ENCODE peak calls at places on chromosomes 12 and 14, in ten cellular contexts. U is WTC11, D is fibroblast of lung, C is tibial artery, F is fibroblast of pulmonary artery, Y is psoas muscle, S is fibroblast of mammary gland, N is astrocyte, I is omental fat pad, A is cardiac fibroblast. H is an unnamed sample.

GRCh38 chr12:53128780-53129747 is 25.8 kb downstream of the SOAT2 start:
- DNase-seq in D (no peak), Y (no peak), S (no peak), N (no peak), F (no peak), A (no peak), C (no peak), I (no peak), U (no peak), H (no peak)

GRCh38 chr14:64673329-64673728 is 30.9 kb upstream of the PLEKHG3 start:
- DNase-seq in F (no peak), I (no peak), Y (no peak), S (no peak), D (no peak), C (no peak), U (no peak), N (no peak), A (no peak), H (no peak)

GRCh38 chr12:123005081-123005626 is 24.7 kb downstream of the ARL6IP4 start:
- DNase-seq in C (no peak), A (no peak), I (no peak), D (no peak), F (no peak), U (no peak), N (no peak), Y (peak), S (no peak), H (peak)

GRCh38 chr12:80373666-80374065 is 70.4 kb upstream of the PTPRQ start:
- DNase-seq in U (no peak), I (no peak), A (no peak), D (no peak), N (no peak), F (no peak), C (no peak), Y (no peak), S (no peak), H (no peak)

GRCh38 chr12:125193798-125194562 is 128.7 kb downstream of the AACS start:
- DNase-seq in I (no peak), C (no peak), N (peak), Y (no peak), S (peak), D (no peak), F (no peak), U (peak), A (peak), H (no peak)

GRCh38 chr12:27610380-27610779 is 85.9 kb upstream of the REP15 start:
- DNase-seq in S (peak), C (no peak), U (no peak), F (peak), I (no peak), A (peak), D (peak), N (peak), Y (no peak), H (no peak)

GRCh38 chr14:69002069-69002468 is 23.0 kb upstream of the ACTN1 start:
- DNase-seq in C (no peak), F (peak), Y (no peak), I (no peak), D (no peak), A (peak), S (peak), U (peak), N (no peak), H (no peak)

GRCh38 chr14:30573203-30573814 is 14.4 kb downstream of the G2E3 start:
- DNase-seq in I (no peak), N (peak), S (peak), D (peak), A (peak), Y (no peak), C (no peak), U (no peak), F (peak), H (no peak)

GRCh38 chr14:93317836-93318807 is 14.7 kb downstream of the BTBD7 start:
- DNase-seq in F (peak), I (no peak), C (no peak), S (peak), N (peak), A (peak), U (no peak), D (peak), Y (no peak), H (no peak)

GRCh38 chr12:106416273-106416672 is 58.7 kb downstream of the POLR3B start:
- DNase-seq in N (peak), C (no peak), D (no peak), Y (no peak), U (no peak), I (no peak), A (peak), S (no peak), F (peak), H (no peak)

GRCh38 chr12:53381739-53382630 is 2.0 kb downstream of the SP1 start:
- DNase-seq in Y (peak), F (peak), A (peak), D (peak), C (peak), I (no peak), N (no peak), S (peak), U (peak), H (peak)

GRCh38 chr12:14905269-14906004 is 19.8 kb upstream of the MGP start:
- DNase-seq in A (no peak), N (no peak), U (no peak), F (peak), Y (no peak), I (no peak), S (no peak), D (peak), C (no peak), H (no peak)

GRCh38 chr12:46260913-46261476 is 7.8 kb downstream of the SLC38A1 start:
- DNase-seq in F (no peak), Y (no peak), N (no peak), U (no peak), C (no peak), D (no peak), A (no peak), I (no peak), S (no peak), H (no peak)

GRCh38 chr12:51994959-51995358 is 11.8 kb upstream of the TAMALIN start:
- DNase-seq in C (no peak), U (no peak), D (no peak), S (no peak), Y (no peak), F (no peak), N (no peak), I (no peak), A (no peak), H (no peak)

GRCh38 chr12:48132826-48133225 is 13.7 kb downstream of the PFKM start:
- DNase-seq in Y (no peak), S (no peak), C (no peak), F (no peak), U (no peak), D (no peak), I (no peak), N (no peak), A (no peak), H (no peak)

GRCh38 chr12:51071663-51072062 is 11.7 kb downstream of the CSRNP2 start:
- DNase-seq in S (no peak), Y (no peak), U (no peak), I (no peak), C (no peak), F (no peak), N (no peak), D (no peak), A (no peak), H (no peak)

GRCh38 chr14:103002578-103003350 is 54.6 kb downstream of the CDC42BPB start:
- DNase-seq in S (no peak), F (no peak), D (no peak), C (peak), N (no peak), Y (no peak), I (no peak), A (no peak), U (no peak), H (no peak)

GRCh38 chr12:3611853-3612703 is 121.1 kb downstream of the PRMT8 start:
- DNase-seq in A (no peak), I (no peak), C (peak), F (no peak), D (no peak), Y (no peak), N (no peak), S (no peak), U (no peak), H (no peak)

GRCh38 chr12:6372403-6373003 is 2.9 kb downstream of the SCNN1A start:
- DNase-seq in C (no peak), Y (no peak), N (peak), F (peak), U (no peak), D (peak), I (peak), S (peak), A (peak), H (no peak)

GRCh38 chr12:104218935-104219334 is 3.4 kb downstream of the TXNRD1 start:
- DNase-seq in Y (no peak), N (peak), U (no peak), F (peak), I (no peak), S (peak), C (no peak), A (peak), D (peak), H (no peak)

GRCh38 chr12:91316161-91316759 is 133.6 kb upstream of the DCN start:
- DNase-seq in A (no peak), N (no peak), F (peak), I (no peak), C (no peak), S (no peak), Y (no peak), D (peak), U (no peak), H (no peak)

GRCh38 chr12:125228519-125229260 is 163.5 kb downstream of the AACS start:
- DNase-seq in A (no peak), I (no peak), D (no peak), N (no peak), Y (no peak), S (no peak), U (peak), C (no peak), F (no peak), H (no peak)

GRCh38 chr12:26954027-26954426 is 15.8 kb downstream of the FGFR1OP2 start:
- DNase-seq in U (no peak), A (no peak), Y (no peak), I (no peak), S (no peak), F (no peak), C (no peak), D (no peak), N (no peak), H (no peak)

GRCh38 chr12:5736016-5736415 is 209.0 kb downstream of the ANO2 start:
- DNase-seq in I (no peak), U (no peak), N (no peak), Y (no peak), S (no peak), A (no peak), F (no peak), C (no peak), D (no peak), H (no peak)

GRCh38 chr12:31832740-31833540 is 104.1 kb upstream of the AMN1 start:
- DNase-seq in I (no peak), U (no peak), S (no peak), A (no peak), D (no peak), N (no peak), C (no peak), Y (no peak), F (no peak), H (no peak)

GRCh38 chr12:127108360-127109215 is 1158.4 kb upstream of the TMEM132C start:
- DNase-seq in Y (peak), S (peak), N (peak), D (peak), U (peak), A (peak), F (peak), I (peak), C (no peak), H (no peak)

GRCh38 chr14:104690861-104691455 is 1.5 kb downstream of the INF2 start:
- DNase-seq in F (no peak), I (no peak), C (no peak), N (no peak), Y (no peak), S (no peak), U (no peak), D (no peak), A (no peak), H (no peak)

GRCh38 chr12:13039557-13039956 is 4.6 kb upstream of the FAM234B start:
- DNase-seq in C (no peak), N (no peak), F (no peak), Y (no peak), S (no peak), U (no peak), A (no peak), I (no peak), D (no peak), H (no peak)

GRCh38 chr12:2248087-2248900 is 195.5 kb downstream of the CACNA1C start:
- DNase-seq in A (peak), F (no peak), I (no peak), S (peak), U (no peak), D (peak), C (no peak), Y (no peak), N (peak), H (no peak)

GRCh38 chr12:62720661-62721330 is 214.2 kb downstream of the PPM1H start:
- DNase-seq in C (no peak), A (peak), F (peak), Y (no peak), N (peak), D (peak), U (no peak), S (no peak), I (no peak), H (no peak)

GRCh38 chr12:108833757-108834472 is 23.5 kb downstream of the SSH1 start:
- DNase-seq in N (peak), I (no peak), U (no peak), A (peak), D (peak), S (peak), C (no peak), F (peak), Y (peak), H (no peak)

GRCh38 chr14:99718031-99718810 is 34.1 kb downstream of the CYP46A1 start:
- DNase-seq in U (no peak), N (no peak), F (no peak), Y (no peak), S (no peak), C (no peak), I (no peak), D (no peak), A (no peak), H (no peak)

GRCh38 chr12:6697584-6698351 is 2.8 kb downstream of the PIANP start:
- DNase-seq in A (peak), I (no peak), S (peak), C (no peak), Y (no peak), N (peak), D (peak), F (peak), U (peak), H (no peak)

GRCh38 chr12:51374346-51374745 is 16.9 kb downstream of the GALNT6 start:
- DNase-seq in N (no peak), D (peak), S (peak), Y (no peak), F (peak), U (no peak), A (peak), I (no peak), C (no peak), H (no peak)

GRCh38 chr12:14714437-14714836 is 18.0 kb upstream of the GUCY2C start:
- DNase-seq in S (no peak), N (no peak), D (no peak), A (no peak), U (peak), Y (no peak), I (no peak), F (no peak), C (no peak), H (no peak)

GRCh38 chr12:105278043-105278697 is 42.2 kb upstream of the APPL2 start:
- DNase-seq in D (no peak), U (no peak), I (no peak), C (no peak), N (no peak), F (peak), S (peak), A (peak), Y (no peak), H (no peak)
- TF ChIP-seq CTCF in D (no peak), U (no peak), I (no peak), C (peak), N (peak), F (peak), S (peak), A (peak), Y (no peak), H (peak)

DNA sequence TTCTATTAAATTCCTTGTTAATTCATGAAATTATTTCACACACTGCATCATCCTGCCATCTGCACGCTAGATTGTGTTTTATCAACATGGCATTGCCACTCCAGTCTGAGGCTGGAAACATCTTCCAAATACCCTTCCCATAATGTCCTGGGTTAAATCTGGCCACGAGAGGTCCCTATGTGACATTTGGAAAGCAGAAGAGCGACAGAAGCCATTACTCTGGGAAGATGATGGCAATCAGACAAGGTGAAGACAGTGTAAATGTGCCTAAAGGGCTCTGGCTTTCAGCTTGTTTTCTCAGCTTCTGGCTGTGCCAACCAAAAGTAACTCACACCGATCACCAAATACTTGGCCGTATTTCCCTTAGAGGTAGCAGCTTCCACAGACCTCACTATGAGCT is 144.8 kb downstream of the CAPZA3 start:
- DNase-seq in N (no peak), Y (no peak), D (no peak), U (no peak), A (no peak), C (no peak), I (no peak), S (no peak), F (no peak), H (no peak)
- TF ChIP-seq CTCF in N (no peak), Y (no peak), D (no peak), U (no peak), A (no peak), C (no peak), I (no peak), S (no peak), F (no peak), H (no peak)

GRCh38 chr12:64780531-64781373 is 21.5 kb upstream of the GNS start:
- DNase-seq in A (no peak), S (no peak), U (peak), F (no peak), N (no peak), D (no peak), C (peak), Y (peak), I (no peak), H (no peak)
- TF ChIP-seq CTCF in A (no peak), S (no peak), U (no peak), F (no peak), N (no peak), D (no peak), C (no peak), Y (no peak), I (no peak), H (no peak)

DNA sequence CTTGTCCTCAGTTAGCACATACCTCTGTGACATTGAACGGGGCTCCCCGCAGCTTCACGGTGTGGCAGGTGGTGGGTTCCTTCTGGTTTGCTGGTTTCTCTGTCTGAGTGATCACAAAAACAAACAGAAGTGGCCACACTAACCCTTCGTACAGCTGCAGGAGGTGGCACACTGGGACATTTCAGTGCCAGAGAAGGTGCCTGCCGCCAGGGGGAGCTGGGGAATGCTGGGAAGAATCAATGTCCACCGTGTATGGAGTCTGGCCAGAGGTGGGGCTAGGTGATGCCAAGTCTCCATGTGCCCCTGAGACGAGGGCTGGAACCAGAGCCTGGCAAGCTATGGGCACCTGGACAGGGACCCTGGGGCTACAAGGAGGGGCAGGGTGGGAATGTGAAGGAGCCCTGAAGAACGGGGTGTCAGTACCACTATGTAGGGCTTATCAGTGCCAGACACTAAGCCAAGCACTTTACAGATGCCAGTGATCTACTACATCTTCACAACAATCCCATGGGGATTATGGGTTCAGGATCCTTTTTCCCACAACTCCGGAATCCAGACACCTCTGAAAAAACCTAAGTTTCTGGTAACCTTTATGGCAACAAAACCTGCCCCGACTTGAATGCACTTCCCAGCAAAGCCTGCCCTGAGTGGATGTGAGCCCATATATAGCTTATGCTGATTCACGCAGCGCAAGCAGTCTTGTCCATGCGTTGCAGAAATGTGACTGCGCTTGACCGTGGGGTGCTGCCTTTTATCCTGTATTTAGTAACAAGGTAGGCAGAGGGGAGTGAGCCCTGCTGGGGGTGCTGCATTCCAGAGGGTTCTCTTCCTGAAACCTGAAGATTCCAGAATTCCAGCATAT is 10.8 kb downstream of the RBM19 start:
- DNase-seq in C (no peak), N (no peak), A (peak), I (no peak), D (no peak), F (peak), U (peak), Y (no peak), S (peak), H (no peak)
- TF ChIP-seq CTCF in C (no peak), N (peak), A (peak), I (no peak), D (peak), F (peak), U (peak), Y (no peak), S (peak), H (peak)

DNA sequence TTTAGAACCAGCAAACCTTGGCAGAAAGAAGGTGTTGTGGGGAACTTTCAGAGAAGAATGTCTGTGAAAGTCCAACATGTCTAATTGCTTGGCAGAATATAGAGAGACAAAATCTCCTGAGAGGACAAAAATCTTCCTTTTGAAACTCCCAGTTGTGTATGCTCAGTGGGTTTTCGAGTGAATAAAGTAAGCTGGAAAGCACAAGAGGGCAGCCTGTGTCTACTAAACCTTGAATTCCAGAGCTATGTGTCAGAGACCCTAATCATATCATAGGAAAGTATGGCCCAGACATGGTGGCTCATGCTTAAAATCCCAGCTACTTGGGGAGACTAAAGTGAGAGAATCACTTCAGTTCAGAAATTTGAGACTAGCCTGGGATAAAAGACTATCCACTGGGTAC is 661.2 kb downstream of the SLC16A7 start:
- DNase-seq in U (no peak), S (peak), D (peak), N (peak), C (no peak), A (peak), I (no peak), Y (no peak), F (peak), H (no peak)
- TF ChIP-seq CTCF in U (no peak), S (no peak), D (peak), N (peak), C (no peak), A (peak), I (no peak), Y (no peak), F (peak), H (peak)

GRCh38 chr12:64900540-64900939 is 76.1 kb downstream of the TBC1D30 start:
- DNase-seq in S (peak), D (peak), F (peak), U (no peak), N (peak), I (no peak), C (no peak), A (peak), Y (no peak), H (no peak)
- TF ChIP-seq CTCF in S (no peak), D (no peak), F (no peak), U (no peak), N (no peak), I (no peak), C (no peak), A (no peak), Y (no peak), H (no peak)